ENCODE peak calls at places on chromosome 7, in four cellular contexts. X is LoVo, G is WTC11, A is GM04504. L is an unnamed sample.

GRCh38 chr7:124720195-124720594 is 45.4 kb downstream of the GPR37 start:
- DNase-seq in X (no peak), G (no peak), A (no peak), L (no peak)

GRCh38 chr7:108570146-108570755 is 577 bp downstream of the DNAJB9 start:
- DNase-seq in X (peak), G (peak), A (no peak), L (peak)

GRCh38 chr7:3825491-3825890 is 524.4 kb downstream of the SDK1 start:
- DNase-seq in X (no peak), G (no peak), A (no peak), L (no peak)

GRCh38 chr7:47832105-47832715 is 116.1 kb downstream of the PKD1L1 start:
- DNase-seq in X (no peak), G (no peak), A (no peak), L (no peak)

GRCh38 chr7:129923709-129924108 is 29.1 kb downstream of the UBE2H start:
- DNase-seq in X (no peak), G (no peak), A (peak), L (no peak)

GRCh38 chr7:103598326-103598905 is 152.4 kb upstream of the SLC26A5 start:
- DNase-seq in X (no peak), G (no peak), A (no peak), L (no peak)

GRCh38 chr7:142311876-142312275 is 54.0 kb upstream of the PRSS58 start:
- DNase-seq in X (no peak), G (no peak), A (no peak), L (no peak)

GRCh38 chr7:68269410-68269809 is 1272.8 kb downstream of the TYW1 start:
- DNase-seq in X (no peak), G (no peak), A (peak), L (no peak)

GRCh38 chr7:129225206-129225930 is 538 bp downstream of the AHCYL2 start:
- DNase-seq in X (peak), G (peak), A (no peak), L (peak)

GRCh38 chr7:54811925-54812264 is 52.9 kb upstream of the SEC61G start:
- DNase-seq in X (no peak), G (no peak), A (peak), L (no peak)

GRCh38 chr7:80659120-80660055 is 20.9 kb downstream of the CD36 start:
- DNase-seq in X (peak), G (no peak), A (no peak), L (peak)

GRCh38 chr7:115066050-115066449 is 144.2 kb downstream of the MDFIC start:
- DNase-seq in X (no peak), G (no peak), A (no peak), L (no peak)

GRCh38 chr7:30280631-30281030 is 3.8 kb upstream of the ZNRF2 start:
- DNase-seq in X (no peak), G (no peak), A (no peak), L (no peak)

GRCh38 chr7:102021841-102022618 is 204.6 kb downstream of the CUX1 start:
- DNase-seq in X (no peak), G (no peak), A (no peak), L (no peak)

GRCh38 chr7:157816086-157816485 is 479.3 kb downstream of the DNAJB6 start:
- DNase-seq in X (no peak), G (no peak), A (no peak), L (no peak)